ENCODE peak calls at places on chromosomes 2 and 18, in five cellular contexts. Y is transverse colon, B is GM12865, V is lung, W is RWPE2. C is an unnamed sample.

GRCh38 chr2:47535073-47535472 is 132.1 kb downstream of the MSH2 start:
- DNase-seq in Y (no peak), B (no peak), V (no peak), W (no peak), C (no peak)

GRCh38 chr2:127575941-127576432 is 40.5 kb downstream of the MYO7B start:
- DNase-seq in Y (no peak), B (no peak), V (no peak), W (no peak), C (no peak)

GRCh38 chr2:232842689-232843088 is 27.4 kb upstream of the SNORC start:
- DNase-seq in Y (no peak), B (no peak), V (no peak), W (no peak), C (no peak)

GRCh38 chr2:73290049-73290839 is 3.1 kb downstream of the EGR4 start:
- DNase-seq in Y (peak; percentile 30), B (peak; percentile 71), V (no peak), W (no peak), C (no peak)

GRCh38 chr2:236862526-236862925 is 223.2 kb upstream of the COPS8 start:
- DNase-seq in Y (no peak), B (no peak), V (peak; percentile 13), W (no peak), C (no peak)

GRCh38 chr2:70921839-70922590 is 13.7 kb upstream of the ATP6V1B1 start:
- DNase-seq in Y (no peak), B (no peak), V (no peak), W (no peak), C (no peak)

GRCh38 chr2:101173707-101174295 is 22.6 kb upstream of the TBC1D8 start:
- DNase-seq in Y (no peak), B (peak; percentile 29), V (peak; percentile 37), W (no peak), C (no peak)

GRCh38 chr18:79405019-79405780 is 9.5 kb downstream of the NFATC1 start:
- DNase-seq in Y (no peak), B (no peak), V (no peak), W (no peak), C (no peak)

GRCh38 chr2:158775273-158776027 is 19.7 kb upstream of the DAPL1 start:
- DNase-seq in Y (no peak), B (no peak), V (no peak), W (no peak), C (no peak)

GRCh38 chr2:65320042-65320711 is 92.5 kb downstream of the ACTR2 start:
- DNase-seq in Y (no peak), B (peak; percentile 73), V (no peak), W (no peak), C (no peak)

GRCh38 chr2:174217883-174218282 is 30.4 kb downstream of the OLA1 start:
- DNase-seq in Y (no peak), B (no peak), V (no peak), W (no peak), C (no peak)

GRCh38 chr2:174219321-174219720 is 29.0 kb downstream of the OLA1 start:
- DNase-seq in Y (no peak), B (no peak), V (no peak), W (no peak), C (no peak)

GRCh38 chr2:174222154-174222553 is 26.2 kb downstream of the OLA1 start:
- DNase-seq in Y (no peak), B (no peak), V (no peak), W (no peak), C (no peak)

GRCh38 chr2:174223359-174223758 is 25.0 kb downstream of the OLA1 start:
- DNase-seq in Y (no peak), B (no peak), V (no peak), W (no peak), C (no peak)

DNA sequence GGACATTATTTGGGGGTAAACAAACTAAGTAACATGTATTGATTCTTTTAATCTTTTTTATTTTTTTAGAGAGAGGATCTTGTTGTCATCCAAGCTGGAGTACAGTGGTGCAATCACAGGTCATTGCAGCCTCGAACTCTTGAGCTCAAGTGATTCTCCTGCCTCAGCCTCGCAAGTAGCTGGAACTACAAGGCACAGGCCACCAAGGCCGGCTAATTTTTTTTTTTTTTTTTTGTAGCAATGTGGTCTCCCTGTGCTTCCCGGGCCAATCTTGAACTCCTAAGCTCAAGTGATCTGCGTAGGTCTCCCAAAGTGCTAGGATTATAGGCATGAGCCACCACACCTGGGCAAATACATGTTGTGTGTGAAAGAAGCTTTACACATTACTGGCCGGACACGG is 29.6 kb downstream of the OLA1 start:
- DNase-seq in Y (no peak), B (no peak), V (no peak), W (no peak), C (no peak)
- TF ChIP-seq CTCF in Y (no peak), B (no peak), V (no peak), W (no peak), C (no peak)

GRCh38 chr2:85132834-85133637 is at the start of gene TCF7L1:
- DNase-seq in Y (peak; percentile 69), B (peak; percentile 27), V (peak; percentile 80), W (peak; percentile 86), C (peak; percentile 53)
- TF ChIP-seq CTCF in Y (peak; percentile 69), B (peak; percentile 25), V (peak; percentile 43), W (peak; percentile 95), C (peak; percentile 69)

GRCh38 chr2:113963965-113964364 is 74.1 kb downstream of the ACTR3 start:
- DNase-seq in Y (no peak), B (no peak), V (no peak), W (no peak), C (no peak)
- TF ChIP-seq CTCF in Y (no peak), B (no peak), V (no peak), W (no peak), C (no peak)

DNA sequence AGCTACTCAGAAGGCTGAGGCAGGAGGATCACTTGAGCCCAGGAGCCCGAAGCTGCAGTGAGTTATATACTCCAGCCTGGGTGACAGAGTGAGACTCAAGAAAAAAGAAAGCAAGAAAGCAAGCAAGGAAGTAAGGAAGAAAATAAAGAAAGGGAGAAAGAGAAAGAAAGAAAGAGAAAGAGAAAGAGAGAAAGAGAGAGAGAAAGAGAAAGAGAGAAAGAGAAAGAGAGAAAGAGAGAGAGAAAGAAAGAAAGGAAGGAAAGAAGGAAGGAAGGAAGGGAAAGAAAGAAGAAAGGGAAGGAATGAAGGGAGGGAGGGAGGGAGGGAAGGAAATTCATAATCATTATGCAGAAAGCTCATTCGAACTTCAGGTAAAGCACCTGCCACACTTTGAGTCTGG is 33.9 kb downstream of the KIF3C start:
- DNase-seq in Y (no peak), B (no peak), V (no peak), W (no peak), C (no peak)
- TF ChIP-seq CTCF in Y (no peak), B (no peak), V (no peak), W (no peak), C (no peak)

GRCh38 chr2:19313553-19313952 is 44.9 kb downstream of the OSR1 start:
- DNase-seq in Y (no peak), B (no peak), V (no peak), W (no peak), C (no peak)

GRCh38 chr2:19312949-19313348 is 45.5 kb downstream of the OSR1 start:
- DNase-seq in Y (no peak), B (peak; percentile 19), V (no peak), W (no peak), C (no peak)
- TF ChIP-seq CTCF in Y (no peak), B (peak; percentile 28), V (no peak), W (peak; percentile 46), C (no peak)

DNA sequence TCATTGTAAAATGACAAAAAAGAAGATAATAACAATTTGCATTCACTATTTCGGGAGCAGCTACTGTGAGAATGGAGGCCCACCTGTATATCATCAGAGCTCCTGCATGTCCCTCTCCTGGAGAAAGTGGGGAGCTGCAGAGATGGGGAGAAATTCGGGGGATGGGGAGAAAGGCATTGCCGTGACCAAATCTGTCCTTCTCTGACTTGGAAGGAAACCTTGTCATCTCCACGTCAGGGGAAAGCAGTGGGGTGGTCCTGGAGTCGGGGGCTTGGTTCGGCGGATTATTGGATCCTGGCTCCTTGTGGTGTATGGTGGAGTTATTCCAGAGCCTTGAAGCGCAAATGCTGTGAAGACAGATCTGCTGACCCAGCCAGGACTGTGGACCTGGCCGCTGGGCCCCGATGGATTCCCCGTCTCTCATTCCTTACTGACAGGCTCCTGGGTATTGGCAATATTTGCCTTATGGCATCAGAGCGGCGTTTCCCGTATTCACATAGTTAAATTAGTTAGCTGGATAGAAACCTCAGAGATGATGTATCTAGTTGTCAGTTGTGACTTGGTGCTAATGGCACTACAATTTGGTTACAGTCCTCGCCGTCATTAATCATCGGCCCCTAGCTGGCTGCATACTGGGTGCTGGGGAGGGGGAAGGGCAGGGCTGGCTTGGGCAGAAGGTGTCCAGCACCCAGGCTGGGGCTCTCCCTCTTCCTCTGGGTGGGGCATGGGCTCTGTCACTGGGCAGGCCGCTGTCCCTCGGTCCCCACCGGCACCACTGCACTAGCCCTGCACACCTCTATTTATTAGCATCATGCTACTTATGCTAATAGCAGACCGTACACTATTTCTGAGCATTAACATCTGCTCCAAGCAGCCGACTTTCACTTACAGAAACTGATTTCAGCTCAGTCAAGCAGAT is 31.7 kb downstream of the CELF4 start:
- DNase-seq in Y (no peak), B (peak; percentile 27), V (no peak), W (no peak), C (no peak)
- TF ChIP-seq CTCF in Y (no peak), B (no peak), V (no peak), W (peak; percentile 15), C (no peak)

GRCh38 chr2:23510471-23510870 is 125.5 kb downstream of the KLHL29 start:
- DNase-seq in Y (no peak), B (no peak), V (no peak), W (no peak), C (no peak)

GRCh38 chr2:23513245-23513880 is 128.4 kb downstream of the KLHL29 start:
- DNase-seq in Y (peak; percentile 39), B (no peak), V (no peak), W (no peak), C (no peak)

GRCh38 chr2:23516546-23517256 is 131.7 kb downstream of the KLHL29 start:
- DNase-seq in Y (no peak), B (no peak), V (no peak), W (no peak), C (no peak)

GRCh38 chr2:23512778-23513177 is 127.8 kb downstream of the KLHL29 start:
- DNase-seq in Y (no peak), B (no peak), V (no peak), W (no peak), C (no peak)

GRCh38 chr2:23513881-23514793 is 129.2 kb downstream of the KLHL29 start:
- DNase-seq in Y (no peak), B (no peak), V (no peak), W (no peak), C (no peak)
- TF ChIP-seq CTCF in Y (no peak), B (no peak), V (no peak), W (no peak), C (no peak)

DNA sequence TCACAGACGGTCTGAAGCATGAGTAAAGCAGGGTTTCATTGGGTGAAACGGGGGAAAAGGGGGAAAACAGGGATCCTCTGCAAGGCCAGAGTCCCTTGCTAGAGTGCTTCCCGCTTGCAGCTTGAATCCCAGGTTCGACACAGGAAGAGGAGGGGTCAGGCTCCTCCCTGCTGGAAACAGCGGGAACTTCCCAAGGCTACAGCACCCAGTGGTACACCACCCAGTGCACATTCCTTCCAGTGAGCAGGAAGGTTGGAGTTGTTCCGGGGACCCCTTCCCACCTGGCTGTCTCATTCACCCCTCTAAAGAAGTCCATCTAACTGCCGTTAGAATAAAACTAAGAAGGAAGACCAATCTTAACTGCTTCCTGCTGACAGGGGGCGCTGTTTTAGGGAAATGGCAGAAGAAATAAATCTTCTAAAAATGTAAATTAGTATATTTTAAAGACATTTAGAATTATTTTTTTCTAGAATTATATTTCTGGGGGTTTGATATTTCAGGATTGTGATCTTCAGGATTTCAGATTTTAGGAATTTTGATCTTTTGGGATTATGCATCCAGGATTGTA is 230.9 kb downstream of the RBM43 start:
- DNase-seq in Y (no peak), B (no peak), V (no peak), W (no peak), C (no peak)
- TF ChIP-seq CTCF in Y (no peak), B (peak; percentile 7), V (no peak), W (no peak), C (no peak)

GRCh38 chr2:172134270-172134669 is 31.6 kb upstream of the DLX2 start:
- DNase-seq in Y (no peak), B (no peak), V (no peak), W (no peak), C (no peak)
- TF ChIP-seq CTCF in Y (no peak), B (no peak), V (no peak), W (no peak), C (no peak)

C was measured in omental fat pad.